ENCODE peak calls at places on chromosome 9, in six cellular contexts. W is CD4-positive, CD25-positive, alpha-beta regulatory T cell; E is tibial nerve; X is epithelial cell of esophagus; A is sigmoid colon; J is mucosa of descending colon. T is an unnamed sample.

GRCh38 chr9:13758876-13759275 is 479.4 kb upstream of the MPDZ start:
- DNase-seq in W (no peak), E (no peak), X (peak), A (peak), J (no peak), T (no peak)

GRCh38 chr9:37787059-37787458 is 2.2 kb upstream of the EXOSC3 start:
- DNase-seq in W (no peak), E (no peak), X (no peak), A (no peak), J (no peak), T (no peak)

GRCh38 chr9:131641618-131642495 is 96.5 kb downstream of the PRRT1B start:
- DNase-seq in W (no peak), E (peak), X (no peak), A (peak), J (peak), T (no peak)

GRCh38 chr9:134208310-134208841 is 44.0 kb upstream of the RNU6ATAC start:
- DNase-seq in W (no peak), E (no peak), X (no peak), A (peak), J (no peak), T (no peak)

GRCh38 chr9:72134801-72135200 is 14.4 kb upstream of the GDA start:
- DNase-seq in W (no peak), E (no peak), X (no peak), A (no peak), J (no peak), T (no peak)

GRCh38 chr9:106752581-106752980 is 110.4 kb upstream of the ZNF462 start:
- DNase-seq in W (no peak), E (no peak), X (no peak), A (no peak), J (no peak), T (no peak)

GRCh38 chr9:133956520-133957076 is 35.5 kb downstream of the VAV2 start:
- DNase-seq in W (no peak), E (no peak), X (no peak), A (no peak), J (no peak), T (no peak)

GRCh38 chr9:27599102-27599501 is 25.8 kb upstream of the C9orf72 start:
- DNase-seq in W (no peak), E (no peak), X (peak), A (no peak), J (no peak), T (no peak)

GRCh38 chr9:4117835-4118610 is 181.8 kb downstream of the GLIS3 start:
- DNase-seq in W (peak), E (no peak), X (no peak), A (no peak), J (peak), T (peak)

GRCh38 chr9:18520395-18520794 is 46.4 kb downstream of the ADAMTSL1 start:
- DNase-seq in W (no peak), E (peak), X (peak), A (peak), J (no peak), T (no peak)

GRCh38 chr9:37602817-37603216 is 10.4 kb upstream of the TOMM5 start:
- DNase-seq in W (no peak), E (peak), X (peak), A (no peak), J (peak), T (no peak)

GRCh38 chr9:98460704-98461103 is 205.3 kb upstream of the TBC1D2 start:
- DNase-seq in W (no peak), E (no peak), X (no peak), A (no peak), J (no peak), T (no peak)

GRCh38 chr9:22214021-22214420 is 204.9 kb upstream of the CDKN2B start:
- DNase-seq in W (no peak), E (no peak), X (peak), A (no peak), J (no peak), T (no peak)

GRCh38 chr9:94993141-94993820 is 266.8 kb downstream of the AOPEP start:
- DNase-seq in W (no peak), E (no peak), X (no peak), A (no peak), J (no peak), T (no peak)

GRCh38 chr9:81394816-81395215 is 294.5 kb downstream of the TLE1 start:
- DNase-seq in W (no peak), E (no peak), X (no peak), A (no peak), J (no peak), T (no peak)

GRCh38 chr9:128349772-128350171 is 9.4 kb downstream of the SLC27A4 start:
- DNase-seq in W (no peak), E (no peak), X (no peak), A (no peak), J (no peak), T (no peak)

GRCh38 chr9:109351032-109351431 is 30.2 kb upstream of the EPB41L4B start:
- DNase-seq in W (no peak), E (no peak), X (no peak), A (no peak), J (no peak), T (no peak)

GRCh38 chr9:27732494-27732893 is 159.2 kb upstream of the C9orf72 start:
- DNase-seq in W (no peak), E (no peak), X (no peak), A (no peak), J (no peak), T (no peak)

GRCh38 chr9:134560206-134560605 is 81.4 kb upstream of the COL5A1 start:
- DNase-seq in W (no peak), E (no peak), X (no peak), A (peak), J (no peak), T (no peak)

DNA sequence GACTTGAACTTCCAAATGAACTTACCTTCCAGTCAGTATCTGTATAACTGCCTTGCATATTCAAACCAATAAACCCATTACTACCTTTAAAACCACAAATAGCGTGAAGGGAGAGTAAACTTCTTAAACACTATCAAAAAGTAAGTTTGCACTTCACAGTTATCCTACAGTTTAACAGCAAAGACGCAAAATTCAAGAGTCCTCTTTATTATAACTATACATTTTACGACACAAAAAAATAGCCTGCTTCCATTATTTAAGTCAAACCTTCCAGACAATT is 1.8 kb downstream of the PTBP3 start:
- DNase-seq in W (peak), E (no peak), X (no peak), A (no peak), J (no peak), T (no peak)
- H3K4me3 ChIP-seq in W (peak), E (peak), X (peak), A (no peak), J (no peak), T (peak)

GRCh38 chr9:115399026-115399425 is 281.1 kb upstream of the TNC start:
- DNase-seq in W (no peak), E (no peak), X (no peak), A (no peak), J (no peak), T (no peak)
- H3K4me3 ChIP-seq in W (no peak), E (no peak), X (no peak), A (no peak), J (no peak), T (no peak)

DNA sequence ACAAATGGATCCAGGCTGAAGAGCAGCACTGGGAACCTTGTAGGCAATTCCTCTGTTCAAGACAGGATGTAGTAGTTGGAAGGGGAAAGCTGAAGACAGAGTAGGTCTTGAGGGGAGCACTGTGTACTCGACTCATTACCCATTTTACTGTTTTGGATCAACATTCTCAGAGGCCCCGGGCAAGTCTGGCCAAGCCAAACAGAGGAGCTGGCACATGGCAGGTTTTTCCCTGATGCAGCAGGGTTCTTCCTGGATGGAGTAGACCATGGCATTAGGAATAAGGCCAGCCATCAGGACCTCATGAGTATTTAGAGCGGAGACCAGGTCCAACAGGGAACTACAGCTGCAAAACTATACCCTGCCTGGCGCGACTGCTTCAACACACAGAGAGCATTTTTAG is 4.4 kb downstream of the SVEP1 start:
- DNase-seq in W (no peak), E (peak), X (no peak), A (no peak), J (no peak), T (no peak)
- H3K4me3 ChIP-seq in W (no peak), E (no peak), X (no peak), A (no peak), J (no peak), T (no peak)

GRCh38 chr9:70477907-70478480 is 63.5 kb upstream of the KLF9 start:
- DNase-seq in W (no peak), E (no peak), X (no peak), A (peak), J (no peak), T (no peak)

GRCh38 chr9:70480405-70480980 is 66.0 kb upstream of the KLF9 start:
- DNase-seq in W (no peak), E (peak), X (peak), A (peak), J (peak), T (no peak)

GRCh38 chr9:70478963-70479641 is 64.6 kb upstream of the KLF9 start:
- DNase-seq in W (no peak), E (peak), X (peak), A (peak), J (peak), T (no peak)

GRCh38 chr9:70481471-70481870 is 67.0 kb upstream of the KLF9 start:
- DNase-seq in W (no peak), E (no peak), X (no peak), A (no peak), J (no peak), T (no peak)

DNA sequence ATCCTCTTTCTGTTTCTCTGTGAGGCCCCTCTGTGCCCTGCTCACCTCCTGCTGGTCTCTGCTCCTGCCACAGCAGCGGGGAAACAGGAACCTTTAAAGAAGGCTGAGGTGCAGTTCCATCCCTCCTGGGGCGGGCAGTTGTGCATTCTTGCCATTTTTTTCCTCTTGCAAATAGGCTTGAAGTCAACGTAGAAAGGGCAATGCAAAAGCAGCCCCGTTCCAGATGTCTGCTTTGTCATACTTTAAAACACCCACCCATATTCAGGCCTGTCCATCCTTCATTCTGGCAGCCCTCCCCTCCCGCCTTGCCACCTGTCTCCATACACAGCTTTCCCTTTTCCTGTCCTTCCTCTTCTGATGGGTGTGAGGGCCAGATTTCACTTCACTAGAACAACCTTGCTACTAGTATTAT is 65.4 kb upstream of the KLF9 start:
- DNase-seq in W (no peak), E (no peak), X (peak), A (peak), J (peak), T (no peak)
- H3K4me3 ChIP-seq in W (no peak), E (peak), X (no peak), A (peak), J (no peak), T (no peak)

GRCh38 chr9:93278164-93278563 is 94.2 kb downstream of the WNK2 start:
- DNase-seq in W (no peak), E (no peak), X (no peak), A (no peak), J (no peak), T (no peak)

GRCh38 chr9:93280661-93281259 is 96.8 kb downstream of the WNK2 start:
- DNase-seq in W (no peak), E (no peak), X (peak), A (no peak), J (no peak), T (no peak)

GRCh38 chr9:93270976-93271375 is 87.0 kb downstream of the WNK2 start:
- DNase-seq in W (no peak), E (no peak), X (peak), A (no peak), J (no peak), T (no peak)

GRCh38 chr9:93276973-93277372 is 93.0 kb downstream of the WNK2 start:
- DNase-seq in W (no peak), E (no peak), X (no peak), A (no peak), J (no peak), T (no peak)
- H3K4me3 ChIP-seq in W (no peak), E (no peak), X (no peak), A (no peak), J (no peak), T (no peak)

GRCh38 chr9:126611592-126612328 is 2.0 kb upstream of the LMX1B start:
- DNase-seq in W (peak), E (peak), X (peak), A (peak), J (peak), T (peak)
- H3K4me3 ChIP-seq in W (no peak), E (no peak), X (no peak), A (peak), J (no peak), T (peak)

GRCh38 chr9:35370241-35370640 is 119.7 kb upstream of the RUSC2 start:
- DNase-seq in W (no peak), E (no peak), X (no peak), A (no peak), J (no peak), T (no peak)

GRCh38 chr9:35380016-35380415 is 109.9 kb upstream of the RUSC2 start:
- DNase-seq in W (no peak), E (no peak), X (no peak), A (no peak), J (no peak), T (no peak)

GRCh38 chr9:35374910-35375309 is 115.0 kb upstream of the RUSC2 start:
- DNase-seq in W (no peak), E (no peak), X (no peak), A (no peak), J (no peak), T (no peak)

DNA sequence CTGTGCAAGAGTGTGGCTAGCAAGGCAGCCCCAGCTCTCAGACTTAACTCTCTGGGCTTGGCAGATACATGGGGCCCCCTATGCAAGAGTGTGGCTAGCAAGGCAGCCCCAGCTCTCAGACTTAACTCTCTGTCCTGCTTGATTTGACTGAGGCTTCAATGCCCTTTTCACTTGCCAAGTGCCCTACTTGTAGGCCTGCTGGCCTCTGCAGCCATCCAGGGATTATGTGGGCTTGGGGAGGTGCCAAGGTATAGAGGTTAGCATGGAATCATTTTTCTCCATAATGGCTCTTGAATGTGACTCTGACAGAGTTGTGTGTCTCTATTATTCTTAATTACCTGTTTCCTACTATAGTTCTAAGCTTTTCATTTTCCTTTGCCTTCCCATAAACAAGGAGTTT is 115.5 kb upstream of the RUSC2 start:
- DNase-seq in W (no peak), E (no peak), X (no peak), A (no peak), J (no peak), T (no peak)
- H3K4me3 ChIP-seq in W (no peak), E (no peak), X (no peak), A (no peak), J (no peak), T (no peak)

GRCh38 chr9:78396087-78396486 is 99.2 kb downstream of the PSAT1 start:
- DNase-seq in W (no peak), E (no peak), X (no peak), A (no peak), J (no peak), T (no peak)

GRCh38 chr9:78393340-78393739 is 96.4 kb downstream of the PSAT1 start:
- DNase-seq in W (no peak), E (no peak), X (no peak), A (no peak), J (no peak), T (no peak)

GRCh38 chr9:78399153-78399552 is 102.2 kb downstream of the PSAT1 start:
- DNase-seq in W (no peak), E (no peak), X (no peak), A (no peak), J (no peak), T (no peak)

GRCh38 chr9:78397045-78397843 is 100.3 kb downstream of the PSAT1 start:
- DNase-seq in W (no peak), E (no peak), X (no peak), A (no peak), J (no peak), T (no peak)

GRCh38 chr9:78393932-78394331 is 97.0 kb downstream of the PSAT1 start:
- DNase-seq in W (no peak), E (no peak), X (no peak), A (no peak), J (no peak), T (no peak)
- H3K4me3 ChIP-seq in W (no peak), E (no peak), X (no peak), A (no peak), J (no peak), T (no peak)